ENCODE peak calls at places on chromosomes 13 and 19, in four cellular contexts. One of them, this sample, is unnamed.
A peak's percentile ranks its signal among the peaks of the same experiment; 100 is the strongest.

GRCh38 chr13:41858783-41859182 is 102.1 kb downstream of the VWA8 start:
- DNase-seq in MM.1S: no peak
- DNase-seq in fibroblast of lung: no peak
- DNase-seq in Peyer's patch: no peak
- DNase-seq in this sample: no peak

GRCh38 chr13:84132491-84132890 is 250.2 kb upstream of the SLITRK1 start:
- DNase-seq in MM.1S: no peak
- DNase-seq in fibroblast of lung: no peak
- DNase-seq in Peyer's patch: no peak
- DNase-seq in this sample: no peak

GRCh38 chr19:5126498-5127223 is 157.7 kb downstream of the KDM4B start:
- DNase-seq in MM.1S: no peak
- DNase-seq in fibroblast of lung: no peak
- DNase-seq in Peyer's patch: no peak
- DNase-seq in this sample: no peak

GRCh38 chr19:54465367-54466109 is 2.0 kb upstream of the LENG9 start:
- DNase-seq in MM.1S: no peak
- DNase-seq in fibroblast of lung: no peak
- DNase-seq in Peyer's patch: no peak
- DNase-seq in this sample: no peak

GRCh38 chr13:73039201-73040108 is 19.4 kb upstream of the KLF5 start:
- DNase-seq in MM.1S: no peak
- DNase-seq in fibroblast of lung: no peak
- DNase-seq in Peyer's patch: no peak
- DNase-seq in this sample: no peak

GRCh38 chr19:18912933-18913332 is 6.3 kb downstream of the COPE start:
- DNase-seq in MM.1S: no peak
- DNase-seq in fibroblast of lung: no peak
- DNase-seq in Peyer's patch: no peak
- DNase-seq in this sample: no peak

GRCh38 chr13:114129649-114130062 is 2.8 kb downstream of the RASA3 start:
- DNase-seq in MM.1S: no peak
- DNase-seq in fibroblast of lung: no peak
- DNase-seq in Peyer's patch: no peak
- DNase-seq in this sample: no peak

GRCh38 chr13:40404407-40404806 is 262.0 kb downstream of the FOXO1 start:
- DNase-seq in MM.1S: no peak
- DNase-seq in fibroblast of lung: no peak
- DNase-seq in Peyer's patch: no peak
- DNase-seq in this sample: no peak

GRCh38 chr13:33033361-33033812 is 17.2 kb downstream of the KL start:
- DNase-seq in MM.1S: no peak
- DNase-seq in fibroblast of lung: no peak
- DNase-seq in Peyer's patch: no peak
- DNase-seq in this sample: no peak

GRCh38 chr19:16377521-16377920 is 52.9 kb downstream of the KLF2 start:
- DNase-seq in MM.1S: no peak
- DNase-seq in fibroblast of lung: no peak
- DNase-seq in Peyer's patch: no peak
- DNase-seq in this sample: no peak

GRCh38 chr19:16375157-16375935 is 50.7 kb downstream of the KLF2 start:
- DNase-seq in MM.1S: no peak
- DNase-seq in fibroblast of lung: no peak
- DNase-seq in Peyer's patch: no peak
- DNase-seq in this sample: no peak

GRCh38 chr19:16376241-16376640 is 51.6 kb downstream of the KLF2 start:
- DNase-seq in MM.1S: no peak
- DNase-seq in fibroblast of lung: no peak
- DNase-seq in Peyer's patch: no peak
- DNase-seq in this sample: no peak

GRCh38 chr19:16375936-16376185 is 51.2 kb downstream of the KLF2 start:
- DNase-seq in MM.1S: no peak
- DNase-seq in fibroblast of lung: no peak
- DNase-seq in Peyer's patch: no peak
- DNase-seq in this sample: no peak

DNA sequence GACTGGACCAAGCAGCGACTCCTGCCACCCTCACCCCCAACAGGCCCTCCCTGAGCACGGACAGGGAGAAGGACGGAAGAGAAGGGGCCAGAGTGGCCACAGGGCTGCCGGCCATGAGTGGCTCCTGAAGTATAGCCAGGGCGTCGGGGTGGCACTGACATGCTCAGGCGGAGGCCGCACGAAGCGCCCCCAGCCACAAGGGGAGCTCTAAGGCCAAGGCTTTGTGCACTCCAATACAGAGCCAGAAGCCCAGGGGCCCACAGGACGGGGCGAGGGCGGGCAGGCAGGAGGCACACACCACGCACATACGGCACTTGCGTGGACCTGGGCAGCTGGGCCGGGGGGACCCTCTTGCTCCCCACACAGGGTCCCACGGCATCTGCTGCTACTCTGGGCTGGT is 52.0 kb downstream of the KLF2 start:
- DNase-seq in MM.1S: no peak
- DNase-seq in fibroblast of lung: no peak
- DNase-seq in Peyer's patch: peak; percentile 47
- DNase-seq in this sample: no peak
- TF ChIP-seq CTCF in MM.1S: peak; percentile 43
- TF ChIP-seq CTCF in fibroblast of lung: peak; percentile 39
- TF ChIP-seq CTCF in Peyer's patch: peak; percentile 12
- TF ChIP-seq CTCF in this sample: peak; percentile 65

GRCh38 chr13:92829930-92830329 is 396.7 kb upstream of the GPC6 start:
- DNase-seq in MM.1S: no peak
- DNase-seq in fibroblast of lung: no peak
- DNase-seq in Peyer's patch: no peak
- DNase-seq in this sample: no peak
- TF ChIP-seq CTCF in MM.1S: no peak
- TF ChIP-seq CTCF in fibroblast of lung: no peak
- TF ChIP-seq CTCF in Peyer's patch: no peak
- TF ChIP-seq CTCF in this sample: no peak

GRCh38 chr13:19153782-19154450 is 27.7 kb downstream of the TUBA3C start:
- DNase-seq in MM.1S: no peak
- DNase-seq in fibroblast of lung: no peak
- DNase-seq in Peyer's patch: no peak
- DNase-seq in this sample: no peak
- TF ChIP-seq CTCF in MM.1S: no peak
- TF ChIP-seq CTCF in fibroblast of lung: no peak
- TF ChIP-seq CTCF in Peyer's patch: no peak
- TF ChIP-seq CTCF in this sample: no peak

GRCh38 chr19:42280761-42281174 is 11.7 kb downstream of the CIC start:
- DNase-seq in MM.1S: no peak
- DNase-seq in fibroblast of lung: peak; percentile 76
- DNase-seq in Peyer's patch: no peak
- DNase-seq in this sample: peak; percentile 73

GRCh38 chr19:42279902-42280760 is 11.1 kb downstream of the CIC start:
- DNase-seq in MM.1S: peak; percentile 81
- DNase-seq in fibroblast of lung: peak; percentile 91
- DNase-seq in Peyer's patch: peak; percentile 95
- DNase-seq in this sample: peak; percentile 91

GRCh38 chr19:42282036-42282762 is 13.1 kb downstream of the CIC start:
- DNase-seq in MM.1S: no peak
- DNase-seq in fibroblast of lung: peak; percentile 52
- DNase-seq in Peyer's patch: no peak
- DNase-seq in this sample: no peak

GRCh38 chr19:42282810-42283247 is 13.8 kb downstream of the CIC start:
- DNase-seq in MM.1S: no peak
- DNase-seq in fibroblast of lung: no peak
- DNase-seq in Peyer's patch: no peak
- DNase-seq in this sample: no peak

DNA sequence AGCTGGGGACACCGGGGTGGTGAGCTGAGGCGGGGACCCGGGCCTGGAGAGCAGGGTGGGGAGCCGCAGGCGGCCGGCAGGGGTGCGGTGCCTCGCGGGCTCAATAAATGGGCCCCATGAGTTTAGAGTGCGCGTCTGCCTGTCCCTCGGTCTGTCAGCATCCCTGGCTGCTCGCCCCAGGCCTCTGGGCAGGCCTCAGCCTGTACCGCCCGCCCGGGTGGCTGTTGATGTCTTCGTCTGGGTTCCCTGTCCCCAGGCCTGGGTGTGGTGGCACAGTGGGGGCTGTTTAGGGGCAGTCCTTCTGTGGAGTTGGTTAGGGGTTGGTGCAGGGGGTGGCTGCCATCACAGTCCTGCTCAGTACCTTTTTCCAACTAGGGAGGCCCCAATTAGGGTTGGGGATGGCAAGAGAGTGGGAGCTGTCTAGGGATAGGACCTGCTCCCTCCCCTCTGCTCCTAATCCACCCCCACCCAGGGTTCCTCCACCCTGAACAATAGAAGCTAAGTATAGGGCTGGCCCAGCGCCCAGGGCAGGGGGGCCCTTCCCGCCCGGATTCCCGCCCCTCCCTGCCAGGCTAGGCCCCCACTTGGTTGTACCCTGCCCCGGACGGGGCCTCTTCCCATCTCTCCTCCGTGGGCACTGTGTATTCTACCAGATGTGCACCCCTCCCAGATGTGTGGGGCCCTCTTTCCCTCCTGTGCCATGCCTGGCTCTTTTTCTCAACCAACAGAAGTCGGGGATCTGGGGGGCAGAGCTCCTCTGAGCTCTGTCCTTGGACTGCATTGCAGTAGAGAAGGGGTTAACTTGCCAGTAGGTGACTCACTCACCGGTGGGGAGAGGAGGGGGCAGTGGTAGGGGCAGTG is 12.4 kb downstream of the CIC start:
- DNase-seq in MM.1S: no peak
- DNase-seq in fibroblast of lung: peak; percentile 75
- DNase-seq in Peyer's patch: peak; percentile 64
- DNase-seq in this sample: no peak
- TF ChIP-seq CTCF in MM.1S: no peak
- TF ChIP-seq CTCF in fibroblast of lung: no peak
- TF ChIP-seq CTCF in Peyer's patch: no peak
- TF ChIP-seq CTCF in this sample: no peak

GRCh38 chr13:49792550-49793324 is at the start of gene KPNA3:
- DNase-seq in MM.1S: peak; percentile 86
- DNase-seq in fibroblast of lung: peak; percentile 96
- DNase-seq in Peyer's patch: peak; percentile 98
- DNase-seq in this sample: peak; percentile 92
- TF ChIP-seq CTCF in MM.1S: no peak
- TF ChIP-seq CTCF in fibroblast of lung: no peak
- TF ChIP-seq CTCF in Peyer's patch: peak; percentile 23
- TF ChIP-seq CTCF in this sample: no peak

GRCh38 chr19:45254044-45254531 is 3.0 kb downstream of the MARK4 start:
- DNase-seq in MM.1S: no peak
- DNase-seq in fibroblast of lung: no peak
- DNase-seq in Peyer's patch: no peak
- DNase-seq in this sample: no peak
- TF ChIP-seq CTCF in MM.1S: peak; percentile 27
- TF ChIP-seq CTCF in fibroblast of lung: peak; percentile 25
- TF ChIP-seq CTCF in Peyer's patch: no peak
- TF ChIP-seq CTCF in this sample: peak; percentile 56